ENCODE peak calls at places on chromosomes 5 and 9, in six cellular contexts. One of them, this sample, is unnamed.

GRCh38 chr5:111353035-111353434 is 128.9 kb downstream of the CAMK4 start:
- DNase-seq in prostate gland: no peak
- DNase-seq in amygdala: no peak
- DNase-seq in activated T-helper 2 cell treated with anti-CD3 and anti-CD28 coated beads, Interferon-gamma antibody, Interleukin-2, Interleukin-4, amounts not matched to agents 10 μg/mL and 5 μg/mL and 100 μg/mL, durations not matched to agents 14 hours and 24 hours and 36 hours: no peak
- DNase-seq in A549: no peak
- DNase-seq in cardiac muscle cell: no peak
- DNase-seq in this sample: no peak

GRCh38 chr9:135711411-135711810 is 9.4 kb downstream of the KCNT1 start:
- DNase-seq in prostate gland: no peak
- DNase-seq in amygdala: no peak
- DNase-seq in activated T-helper 2 cell treated with anti-CD3 and anti-CD28 coated beads, Interferon-gamma antibody, Interleukin-2, Interleukin-4, amounts not matched to agents 10 μg/mL and 5 μg/mL and 100 μg/mL, durations not matched to agents 14 hours and 24 hours and 36 hours: no peak
- DNase-seq in A549: no peak
- DNase-seq in cardiac muscle cell: no peak
- DNase-seq in this sample: no peak

GRCh38 chr5:52885614-52886013 is 97.9 kb downstream of the ITGA1 start:
- DNase-seq in prostate gland: no peak
- DNase-seq in amygdala: no peak
- DNase-seq in activated T-helper 2 cell treated with anti-CD3 and anti-CD28 coated beads, Interferon-gamma antibody, Interleukin-2, Interleukin-4, amounts not matched to agents 10 μg/mL and 5 μg/mL and 100 μg/mL, durations not matched to agents 14 hours and 24 hours and 36 hours: no peak
- DNase-seq in A549: no peak
- DNase-seq in cardiac muscle cell: no peak
- DNase-seq in this sample: no peak

GRCh38 chr5:150640311-150641005 is at the start of gene SYNPO:
- DNase-seq in prostate gland: peak
- DNase-seq in amygdala: no peak
- DNase-seq in activated T-helper 2 cell treated with anti-CD3 and anti-CD28 coated beads, Interferon-gamma antibody, Interleukin-2, Interleukin-4, amounts not matched to agents 10 μg/mL and 5 μg/mL and 100 μg/mL, durations not matched to agents 14 hours and 24 hours and 36 hours: no peak
- DNase-seq in A549: peak
- DNase-seq in cardiac muscle cell: no peak
- DNase-seq in this sample: peak

GRCh38 chr5:55591671-55592070 is 56.9 kb upstream of the PLPP1 start:
- DNase-seq in prostate gland: no peak
- DNase-seq in amygdala: no peak
- DNase-seq in activated T-helper 2 cell treated with anti-CD3 and anti-CD28 coated beads, Interferon-gamma antibody, Interleukin-2, Interleukin-4, amounts not matched to agents 10 μg/mL and 5 μg/mL and 100 μg/mL, durations not matched to agents 14 hours and 24 hours and 36 hours: no peak
- DNase-seq in A549: no peak
- DNase-seq in cardiac muscle cell: no peak
- DNase-seq in this sample: no peak

GRCh38 chr9:135613946-135614805 is 25.2 kb downstream of the GLT6D1 start:
- DNase-seq in prostate gland: no peak
- DNase-seq in amygdala: no peak
- DNase-seq in activated T-helper 2 cell treated with anti-CD3 and anti-CD28 coated beads, Interferon-gamma antibody, Interleukin-2, Interleukin-4, amounts not matched to agents 10 μg/mL and 5 μg/mL and 100 μg/mL, durations not matched to agents 14 hours and 24 hours and 36 hours: no peak
- DNase-seq in A549: no peak
- DNase-seq in cardiac muscle cell: no peak
- DNase-seq in this sample: no peak

GRCh38 chr9:88535226-88535931 is 401 bp downstream of the NXNL2 start:
- DNase-seq in prostate gland: peak
- DNase-seq in amygdala: no peak
- DNase-seq in activated T-helper 2 cell treated with anti-CD3 and anti-CD28 coated beads, Interferon-gamma antibody, Interleukin-2, Interleukin-4, amounts not matched to agents 10 μg/mL and 5 μg/mL and 100 μg/mL, durations not matched to agents 14 hours and 24 hours and 36 hours: no peak
- DNase-seq in A549: no peak
- DNase-seq in cardiac muscle cell: peak
- DNase-seq in this sample: peak

GRCh38 chr5:143606043-143606752 is 202.7 kb upstream of the NR3C1 start:
- DNase-seq in prostate gland: no peak
- DNase-seq in amygdala: no peak
- DNase-seq in activated T-helper 2 cell treated with anti-CD3 and anti-CD28 coated beads, Interferon-gamma antibody, Interleukin-2, Interleukin-4, amounts not matched to agents 10 μg/mL and 5 μg/mL and 100 μg/mL, durations not matched to agents 14 hours and 24 hours and 36 hours: peak
- DNase-seq in A549: no peak
- DNase-seq in cardiac muscle cell: no peak
- DNase-seq in this sample: no peak

GRCh38 chr5:13328316-13328715 is 616.2 kb downstream of the DNAH5 start:
- DNase-seq in prostate gland: no peak
- DNase-seq in amygdala: no peak
- DNase-seq in activated T-helper 2 cell treated with anti-CD3 and anti-CD28 coated beads, Interferon-gamma antibody, Interleukin-2, Interleukin-4, amounts not matched to agents 10 μg/mL and 5 μg/mL and 100 μg/mL, durations not matched to agents 14 hours and 24 hours and 36 hours: no peak
- DNase-seq in A549: no peak
- DNase-seq in cardiac muscle cell: no peak
- DNase-seq in this sample: no peak

GRCh38 chr5:1402611-1403255 is 42.5 kb downstream of the SLC6A3 start:
- DNase-seq in prostate gland: no peak
- DNase-seq in amygdala: no peak
- DNase-seq in activated T-helper 2 cell treated with anti-CD3 and anti-CD28 coated beads, Interferon-gamma antibody, Interleukin-2, Interleukin-4, amounts not matched to agents 10 μg/mL and 5 μg/mL and 100 μg/mL, durations not matched to agents 14 hours and 24 hours and 36 hours: no peak
- DNase-seq in A549: no peak
- DNase-seq in cardiac muscle cell: no peak
- DNase-seq in this sample: peak

GRCh38 chr5:113824307-113824706 is 310.8 kb downstream of the YTHDC2 start:
- DNase-seq in prostate gland: no peak
- DNase-seq in amygdala: no peak
- DNase-seq in activated T-helper 2 cell treated with anti-CD3 and anti-CD28 coated beads, Interferon-gamma antibody, Interleukin-2, Interleukin-4, amounts not matched to agents 10 μg/mL and 5 μg/mL and 100 μg/mL, durations not matched to agents 14 hours and 24 hours and 36 hours: no peak
- DNase-seq in A549: no peak
- DNase-seq in cardiac muscle cell: no peak
- DNase-seq in this sample: no peak

GRCh38 chr5:167916706-167917105 is 374.7 kb upstream of the WWC1 start:
- DNase-seq in prostate gland: no peak
- DNase-seq in amygdala: no peak
- DNase-seq in activated T-helper 2 cell treated with anti-CD3 and anti-CD28 coated beads, Interferon-gamma antibody, Interleukin-2, Interleukin-4, amounts not matched to agents 10 μg/mL and 5 μg/mL and 100 μg/mL, durations not matched to agents 14 hours and 24 hours and 36 hours: no peak
- DNase-seq in A549: no peak
- DNase-seq in cardiac muscle cell: no peak
- DNase-seq in this sample: no peak

GRCh38 chr5:151581841-151582583 is 9.1 kb downstream of the FAT2 start:
- DNase-seq in prostate gland: peak
- DNase-seq in amygdala: no peak
- DNase-seq in activated T-helper 2 cell treated with anti-CD3 and anti-CD28 coated beads, Interferon-gamma antibody, Interleukin-2, Interleukin-4, amounts not matched to agents 10 μg/mL and 5 μg/mL and 100 μg/mL, durations not matched to agents 14 hours and 24 hours and 36 hours: no peak
- DNase-seq in A549: no peak
- DNase-seq in cardiac muscle cell: no peak
- DNase-seq in this sample: no peak

GRCh38 chr9:34513567-34514214 is 9.1 kb downstream of the ENHO start:
- DNase-seq in prostate gland: no peak
- DNase-seq in amygdala: no peak
- DNase-seq in activated T-helper 2 cell treated with anti-CD3 and anti-CD28 coated beads, Interferon-gamma antibody, Interleukin-2, Interleukin-4, amounts not matched to agents 10 μg/mL and 5 μg/mL and 100 μg/mL, durations not matched to agents 14 hours and 24 hours and 36 hours: no peak
- DNase-seq in A549: no peak
- DNase-seq in cardiac muscle cell: peak
- DNase-seq in this sample: no peak

GRCh38 chr5:1009359-1010180 is 968 bp downstream of the NKD2 start:
- DNase-seq in prostate gland: no peak
- DNase-seq in amygdala: no peak
- DNase-seq in activated T-helper 2 cell treated with anti-CD3 and anti-CD28 coated beads, Interferon-gamma antibody, Interleukin-2, Interleukin-4, amounts not matched to agents 10 μg/mL and 5 μg/mL and 100 μg/mL, durations not matched to agents 14 hours and 24 hours and 36 hours: no peak
- DNase-seq in A549: no peak
- DNase-seq in cardiac muscle cell: no peak
- DNase-seq in this sample: peak

GRCh38 chr9:34133436-34133949 is 7.0 kb upstream of the DCAF12 start:
- DNase-seq in prostate gland: no peak
- DNase-seq in amygdala: no peak
- DNase-seq in activated T-helper 2 cell treated with anti-CD3 and anti-CD28 coated beads, Interferon-gamma antibody, Interleukin-2, Interleukin-4, amounts not matched to agents 10 μg/mL and 5 μg/mL and 100 μg/mL, durations not matched to agents 14 hours and 24 hours and 36 hours: no peak
- DNase-seq in A549: no peak
- DNase-seq in cardiac muscle cell: no peak
- DNase-seq in this sample: no peak

GRCh38 chr5:138372653-138373052 is 20.2 kb downstream of the KDM3B start:
- DNase-seq in prostate gland: no peak
- DNase-seq in amygdala: no peak
- DNase-seq in activated T-helper 2 cell treated with anti-CD3 and anti-CD28 coated beads, Interferon-gamma antibody, Interleukin-2, Interleukin-4, amounts not matched to agents 10 μg/mL and 5 μg/mL and 100 μg/mL, durations not matched to agents 14 hours and 24 hours and 36 hours: no peak
- DNase-seq in A549: no peak
- DNase-seq in cardiac muscle cell: no peak
- DNase-seq in this sample: no peak

GRCh38 chr9:133991964-133992779 is at the start of gene VAV2:
- DNase-seq in prostate gland: peak
- DNase-seq in amygdala: no peak
- DNase-seq in activated T-helper 2 cell treated with anti-CD3 and anti-CD28 coated beads, Interferon-gamma antibody, Interleukin-2, Interleukin-4, amounts not matched to agents 10 μg/mL and 5 μg/mL and 100 μg/mL, durations not matched to agents 14 hours and 24 hours and 36 hours: peak
- DNase-seq in A549: peak
- DNase-seq in cardiac muscle cell: peak
- DNase-seq in this sample: peak

GRCh38 chr9:23123048-23123632 is 676.5 kb downstream of the DMRTA1 start:
- DNase-seq in prostate gland: peak
- DNase-seq in amygdala: no peak
- DNase-seq in activated T-helper 2 cell treated with anti-CD3 and anti-CD28 coated beads, Interferon-gamma antibody, Interleukin-2, Interleukin-4, amounts not matched to agents 10 μg/mL and 5 μg/mL and 100 μg/mL, durations not matched to agents 14 hours and 24 hours and 36 hours: no peak
- DNase-seq in A549: no peak
- DNase-seq in cardiac muscle cell: peak
- DNase-seq in this sample: peak

This sample was measured in aorta.